ENCODE peak calls at places on chromosomes 7 and 10, in six cellular contexts. T is T-helper 9 cell; I is NCI-H1105; B is DMS153; C is activated CD4-positive, CD25-positive, alpha-beta regulatory T cell; X is ELR. Y is an unnamed sample.

GRCh38 chr7:112594397-112594796 is 113.6 kb downstream of the LSMEM1 start:
- DNase-seq in T (no peak), I (no peak), B (no peak), C (no peak), X (no peak), Y (no peak)

GRCh38 chr7:462173-463103 is 57.2 kb downstream of the PDGFA start:
- DNase-seq in T (no peak), I (no peak), B (no peak), C (no peak), X (no peak), Y (no peak)

GRCh38 chr10:71836594-71836970 is 14.5 kb downstream of the PSAP start:
- DNase-seq in T (no peak), I (no peak), B (no peak), C (no peak), X (no peak), Y (no peak)

GRCh38 chr10:43202657-43203490 is 64.0 kb downstream of the RASGEF1A start:
- DNase-seq in T (peak), I (no peak), B (no peak), C (no peak), X (no peak), Y (peak)

GRCh38 chr10:62640386-62640785 is 164.1 kb upstream of the ADO start:
- DNase-seq in T (no peak), I (no peak), B (no peak), C (no peak), X (peak), Y (peak)

GRCh38 chr7:16926283-16926682 is 44.5 kb upstream of the AGR3 start:
- DNase-seq in T (no peak), I (no peak), B (no peak), C (no peak), X (peak), Y (peak)

GRCh38 chr7:50856821-50857220 is 74.1 kb upstream of the GRB10 start:
- DNase-seq in T (no peak), I (no peak), B (no peak), C (no peak), X (no peak), Y (no peak)

GRCh38 chr10:126690534-126690933 is 20.0 kb upstream of the C10orf90 start:
- DNase-seq in T (no peak), I (no peak), B (no peak), C (no peak), X (no peak), Y (no peak)

GRCh38 chr10:132838346-132838970 is 52.5 kb upstream of the NKX6-2 start:
- DNase-seq in T (no peak), I (no peak), B (no peak), C (no peak), X (no peak), Y (no peak)

GRCh38 chr10:97684866-97685394 is 2.1 kb downstream of the AVPI1 start:
- DNase-seq in T (no peak), I (no peak), B (no peak), C (no peak), X (no peak), Y (no peak)

GRCh38 chr10:24873281-24873683 is 79.1 kb downstream of the PRTFDC1 start:
- DNase-seq in T (no peak), I (no peak), B (no peak), C (no peak), X (peak), Y (peak)

GRCh38 chr10:98446121-98446655 is 547 bp downstream of the HPS1 start:
- DNase-seq in T (no peak), I (no peak), B (no peak), C (no peak), X (peak), Y (no peak)

GRCh38 chr7:135550196-135550595 is 7.5 kb upstream of the NUP205 start:
- DNase-seq in T (no peak), I (no peak), B (no peak), C (no peak), X (no peak), Y (no peak)

GRCh38 chr10:24223953-24224352 is 15.0 kb downstream of the KIAA1217 start:
- DNase-seq in T (no peak), I (no peak), B (no peak), C (no peak), X (no peak), Y (no peak)

GRCh38 chr10:31620236-31621151 is 301.5 kb downstream of the ZEB1 start:
- DNase-seq in T (no peak), I (no peak), B (no peak), C (no peak), X (peak), Y (peak)